ENCODE peak calls at places on chromosomes 13 and 19, in six cellular contexts. O is transverse colon, W is NB4, F is upper lobe of left lung, I is body of pancreas, T is GM12891. J is an unnamed sample.

GRCh38 chr13:93227280-93227905 is 786 bp downstream of the GPC6 start:
- DNase-seq in T (peak; percentile 9), F (no peak), I (no peak), O (peak; percentile 11), W (no peak), J (peak; percentile 26)

GRCh38 chr13:96053003-96053703 is at the start of gene UGGT2:
- DNase-seq in T (peak; percentile 92), I (peak; percentile 96), O (peak; percentile 97), F (peak; percentile 95), W (peak; percentile 93), J (peak; percentile 98)

GRCh38 chr19:58385313-58386165 is 1.5 kb upstream of the RPS5 start:
- DNase-seq in W (peak; percentile 48), I (no peak), O (no peak), T (no peak), F (no peak), J (no peak)

GRCh38 chr13:93248627-93249047 is 22.0 kb downstream of the GPC6 start:
- DNase-seq in I (peak; percentile 80), W (no peak), F (peak; percentile 76), O (no peak), T (no peak), J (peak; percentile 42)

GRCh38 chr13:45833242-45833641 is 18.3 kb downstream of the SIAH3 start:
- DNase-seq in T (no peak), O (no peak), I (no peak), W (no peak), F (no peak), J (no peak)

GRCh38 chr19:7701049-7701653 is 780 bp downstream of the FCER2 start:
- DNase-seq in I (no peak), T (no peak), F (no peak), W (no peak), O (no peak), J (no peak)

GRCh38 chr19:43476606-43477005 is 11.2 kb upstream of the LYPD3 start:
- DNase-seq in I (no peak), O (no peak), W (no peak), F (no peak), T (no peak), J (peak; percentile 41)

GRCh38 chr13:83184819-83185218 is 697.5 kb downstream of the SLITRK1 start:
- DNase-seq in I (no peak), W (no peak), T (no peak), O (no peak), F (no peak), J (no peak)

GRCh38 chr19:5121286-5122120 is 152.6 kb downstream of the KDM4B start:
- DNase-seq in I (no peak), O (no peak), W (no peak), F (no peak), T (no peak), J (no peak)

GRCh38 chr19:10891360-10892108 is 20.2 kb downstream of the CARM1 start:
- DNase-seq in F (no peak), I (peak; percentile 21), O (peak; percentile 84), W (no peak), T (no peak), J (no peak)

GRCh38 chr13:42266464-42266863 is 5.5 kb upstream of the AKAP11 start:
- DNase-seq in O (no peak), T (no peak), F (no peak), I (no peak), W (no peak), J (no peak)

GRCh38 chr19:36604656-36605100 is 435 bp upstream of the ZNF382 start:
- DNase-seq in F (peak; percentile 59), I (peak; percentile 74), W (peak; percentile 78), T (peak; percentile 57), O (peak; percentile 38), J (no peak)

GRCh38 chr19:58154287-58154678 is 3.7 kb upstream of the ZNF329 start:
- DNase-seq in O (peak; percentile 27), I (peak; percentile 42), W (peak; percentile 2), F (peak; percentile 45), T (no peak), J (no peak)

GRCh38 chr19:10137751-10138682 is 18.3 kb upstream of the EIF3G start:
- DNase-seq in W (no peak), F (no peak), O (no peak), I (no peak), T (no peak), J (no peak)

GRCh38 chr13:96817336-96817941 is 176.8 kb downstream of the OXGR1 start:
- DNase-seq in I (no peak), W (peak; percentile 32), F (no peak), O (no peak), T (no peak), J (no peak)

GRCh38 chr19:29952127-29952526 is 10.1 kb downstream of the URI1 start:
- DNase-seq in T (no peak), F (no peak), O (no peak), W (no peak), I (no peak), J (no peak)

GRCh38 chr13:53015044-53015443 is 13.6 kb upstream of the OLFM4 start:
- DNase-seq in F (no peak), W (no peak), I (peak; percentile 44), O (no peak), T (no peak), J (no peak)

GRCh38 chr19:948842-949496 is 23.1 kb downstream of the ARID3A start:
- DNase-seq in W (no peak), F (no peak), O (no peak), I (no peak), T (no peak), J (no peak)

GRCh38 chr13:94825507-94825906 is 113.2 kb upstream of the SOX21 start:
- DNase-seq in T (no peak), O (peak; percentile 25), F (no peak), W (no peak), I (peak; percentile 55), J (no peak)

GRCh38 chr19:45475537-45476348 is 7.9 kb downstream of the FOSB start:
- DNase-seq in T (no peak), W (no peak), F (no peak), O (no peak), I (no peak), J (no peak)

GRCh38 chr13:73708393-73708985 is 425.7 kb downstream of the KLF12 start:
- DNase-seq in O (peak; percentile 59), I (peak; percentile 67), W (peak; percentile 72), T (peak; percentile 16), F (peak; percentile 44), J (no peak)

GRCh38 chr13:100636441-100636840 is 38.2 kb downstream of the TMTC4 start:
- DNase-seq in F (no peak), O (no peak), I (no peak), T (no peak), W (no peak), J (no peak)

GRCh38 chr13:42110410-42111155 is 62.1 kb downstream of the DGKH start:
- DNase-seq in O (no peak), F (no peak), T (peak; percentile 13), I (peak; percentile 33), W (peak; percentile 81), J (peak; percentile 6)

GRCh38 chr19:10309423-10309822 is at the start of gene ZGLP1:
- DNase-seq in F (no peak), T (no peak), W (no peak), O (no peak), I (no peak), J (no peak)

GRCh38 chr13:106234656-106235055 is 300.8 kb downstream of the EFNB2 start:
- DNase-seq in F (no peak), I (no peak), T (no peak), O (no peak), W (no peak), J (no peak)

GRCh38 chr13:21074601-21075302 is 13.4 kb upstream of the LATS2 start:
- DNase-seq in T (peak; percentile 31), O (no peak), I (peak; percentile 35), F (peak; percentile 34), W (peak; percentile 83), J (no peak)

GRCh38 chr13:40578055-40578454 is 88.4 kb downstream of the FOXO1 start:
- DNase-seq in F (no peak), T (no peak), I (no peak), W (no peak), O (no peak), J (no peak)

GRCh38 chr19:16363133-16363851 is 38.7 kb downstream of the KLF2 start:
- DNase-seq in W (no peak), I (peak; percentile 94), O (peak; percentile 92), T (no peak), F (peak; percentile 78), J (no peak)

GRCh38 chr19:4993683-4994082 is 24.8 kb downstream of the KDM4B start:
- DNase-seq in F (no peak), T (no peak), W (no peak), O (no peak), I (no peak), J (no peak)

GRCh38 chr13:100588350-100589177 is at the start of gene GGACT:
- DNase-seq in O (peak; percentile 84), I (peak; percentile 77), T (peak; percentile 96), F (peak; percentile 69), W (peak; percentile 79), J (peak; percentile 81)

GRCh38 chr13:43134896-43135295 is 111.5 kb downstream of the DNAJC15 start:
- DNase-seq in I (no peak), O (no peak), T (no peak), F (no peak), W (no peak), J (no peak)

GRCh38 chr19:35279985-35280821 is 2.1 kb upstream of the HAMP start:
- DNase-seq in F (no peak), T (no peak), W (no peak), I (no peak), O (no peak), J (no peak)

GRCh38 chr13:99103536-99103935 is 97.1 kb upstream of the UBAC2 start:
- DNase-seq in W (no peak), T (no peak), I (no peak), F (no peak), O (no peak), J (no peak)

GRCh38 chr19:18156841-18157464 is 4.0 kb downstream of the PIK3R2 start:
- DNase-seq in T (no peak), F (peak; percentile 90), O (peak; percentile 94), I (peak; percentile 92), W (no peak), J (peak; percentile 96)

GRCh38 chr19:7652061-7652641 is 15.2 kb downstream of the STXBP2 start:
- DNase-seq in I (peak; percentile 94), W (peak; percentile 99), T (peak; percentile 75), F (peak; percentile 95), O (peak; percentile 89), J (peak; percentile 86)

GRCh38 chr13:32081591-32081990 is 50.0 kb downstream of the FRY start:
- DNase-seq in F (no peak), T (no peak), I (no peak), O (no peak), W (peak; percentile 16), J (no peak)
- TF ChIP-seq POLR2A in F (no peak), T (no peak), I (no peak), O (no peak), W (no peak), J (no peak)

GRCh38 chr19:33520048-33520643 is 1.4 kb downstream of the PEPD start:
- DNase-seq in I (no peak), F (no peak), T (no peak), W (no peak), O (no peak), J (no peak)
- TF ChIP-seq POLR2A in I (no peak), F (no peak), T (no peak), W (no peak), O (no peak), J (no peak)

GRCh38 chr19:38362076-38362945 is 12.1 kb upstream of the PSMD8 start:
- DNase-seq in F (peak; percentile 88), O (peak; percentile 89), I (peak; percentile 85), T (peak; percentile 72), W (peak; percentile 25), J (peak; percentile 92)
- TF ChIP-seq POLR2A in F (no peak), O (peak; percentile 27), I (peak; percentile 14), T (no peak), W (no peak), J (peak; percentile 44)

GRCh38 chr13:113453962-113454361 is 674 bp upstream of the ADPRHL1 start:
- DNase-seq in O (no peak), I (no peak), T (no peak), F (no peak), W (peak; percentile 76), J (no peak)
- TF ChIP-seq POLR2A in O (no peak), I (no peak), T (no peak), F (no peak), W (no peak), J (no peak)